ENCODE peak calls at places on chromosomes 13 and 19, in five cellular contexts. H is fibroblast of the aortic adventitia; F is SW480; X is EH; K is stimulated activated CD4-positive, alpha-beta T cell treated with anti-CD3 and anti-CD28 coated beads, TNF-alpha, amount 100 ng/mL, for 24 hours. I is an unnamed sample.

GRCh38 chr19:10230904-10231623 is at the start of gene S1PR2:
- DNase-seq in K (peak), X (peak), F (peak), H (peak), I (peak)

GRCh38 chr19:49824662-49825061 is 6.6 kb downstream of the MED25 start:
- DNase-seq in F (no peak), H (no peak), K (no peak), X (no peak), I (no peak)

GRCh38 chr13:44840131-44840530 is 149.1 kb downstream of the NUFIP1 start:
- DNase-seq in K (no peak), X (peak), F (no peak), H (peak), I (no peak)

GRCh38 chr13:28046981-28047380 is 53.4 kb downstream of the FLT3 start:
- DNase-seq in X (peak), F (no peak), K (no peak), H (no peak), I (peak)

GRCh38 chr13:77724092-77724491 is 26.6 kb downstream of the SLAIN1 start:
- DNase-seq in F (no peak), X (no peak), H (no peak), K (no peak), I (no peak)

GRCh38 chr13:46595136-46595917 is 42.4 kb downstream of the LRCH1 start:
- DNase-seq in H (peak), X (peak), K (no peak), F (no peak), I (peak)

GRCh38 chr13:26971990-26972888 is 199.4 kb downstream of the USP12 start:
- DNase-seq in F (peak), X (peak), K (no peak), H (peak), I (no peak)

GRCh38 chr13:71759506-71760225 is 107.3 kb downstream of the DACH1 start:
- DNase-seq in X (no peak), K (no peak), H (no peak), F (no peak), I (peak)

GRCh38 chr13:75760182-75760981 is 124.3 kb downstream of the LMO7 start:
- DNase-seq in F (peak), K (no peak), H (no peak), X (no peak), I (peak)

GRCh38 chr13:22773475-22773874 is 407.3 kb upstream of the SGCG start:
- DNase-seq in X (no peak), K (no peak), F (no peak), H (no peak), I (no peak)

GRCh38 chr13:110306340-110306959 is 507 bp downstream of the COL4A1 start:
- DNase-seq in H (peak), X (peak), F (no peak), K (no peak), I (peak)

GRCh38 chr19:6767357-6768235 is at the start of gene SH2D3A:
- DNase-seq in H (no peak), X (peak), K (peak), F (peak), I (peak)

GRCh38 chr19:10872551-10873107 is 1.3 kb downstream of the CARM1 start:
- DNase-seq in K (no peak), X (peak), H (peak), F (no peak), I (no peak)

GRCh38 chr19:32570081-32570785 is 10.8 kb upstream of the PDCD5 start:
- DNase-seq in F (peak), K (no peak), H (peak), X (peak), I (peak)

GRCh38 chr19:35846038-35846668 is 6.2 kb downstream of the NPHS1 start:
- DNase-seq in K (no peak), H (no peak), F (peak), X (no peak), I (no peak)

GRCh38 chr19:49809155-49809986 is 3.7 kb downstream of the FUZ start:
- DNase-seq in F (peak), X (peak), K (peak), H (peak), I (no peak)

GRCh38 chr13:40779796-40780285 is 8.9 kb upstream of the MRPS31 start:
- DNase-seq in X (no peak), F (no peak), K (no peak), H (no peak), I (no peak)

GRCh38 chr19:17458970-17459369 is 1.8 kb downstream of the NXNL1 start:
- DNase-seq in X (no peak), H (no peak), F (peak), K (no peak), I (no peak)

GRCh38 chr13:44347905-44348304 is 25.7 kb upstream of the SERP2 start:
- DNase-seq in F (no peak), X (peak), H (peak), K (no peak), I (peak)

GRCh38 chr13:111368091-111368490 is 47.6 kb downstream of the TEX29 start:
- DNase-seq in K (no peak), F (no peak), H (no peak), X (no peak), I (no peak)

GRCh38 chr13:40986328-40986856 is 32.7 kb downstream of the ELF1 start:
- DNase-seq in X (peak), K (no peak), F (no peak), H (peak), I (peak)

GRCh38 chr13:39835253-39835652 is 179.8 kb downstream of the COG6 start:
- DNase-seq in F (peak), X (no peak), H (no peak), K (no peak), I (no peak)

GRCh38 chr19:58544591-58545285 is 874 bp downstream of the TRIM28 start:
- DNase-seq in F (peak), X (peak), K (peak), H (peak), I (peak)

GRCh38 chr19:3370214-3370720 is 3.9 kb downstream of the NFIC start:
- DNase-seq in H (no peak), K (no peak), F (no peak), X (no peak), I (no peak)

GRCh38 chr19:12937243-12938053 is 961 bp upstream of the CALR start:
- DNase-seq in H (no peak), F (peak), K (no peak), X (no peak), I (no peak)

GRCh38 chr13:106095919-106096318 is 439.5 kb downstream of the EFNB2 start:
- DNase-seq in K (no peak), H (no peak), X (no peak), F (peak), I (no peak)

GRCh38 chr19:2723345-2723715 is 2.2 kb upstream of the DIRAS1 start:
- DNase-seq in X (no peak), H (no peak), K (no peak), F (no peak), I (no peak)

GRCh38 chr13:26967119-26968038 is 204.2 kb downstream of the USP12 start:
- DNase-seq in X (no peak), K (no peak), H (peak), F (no peak), I (peak)

GRCh38 chr13:82947121-82948077 is 934.9 kb downstream of the SLITRK1 start:
- DNase-seq in F (no peak), K (no peak), H (no peak), X (peak), I (peak)

GRCh38 chr13:51934461-51935087 is 72.8 kb downstream of the CCDC70 start:
- DNase-seq in K (no peak), X (no peak), H (no peak), F (no peak), I (no peak)

GRCh38 chr13:66943530-66943929 is 286.6 kb downstream of the PCDH9 start:
- DNase-seq in F (no peak), K (no peak), X (no peak), H (no peak), I (no peak)

I was measured in fibroblast of villous mesenchyme.